ENCODE peak calls at places on chromosome 20, in six cellular contexts. A is A549, R is HepG2, Z is GM12878, H is NB4, F is K562. D is an unnamed sample.

GRCh38 chr20:13526551-13526950 is 112.2 kb downstream of the TASP1 start:
- DNase-seq in A (no peak), R (no peak), Z (no peak), H (no peak), F (no peak), D (no peak)

GRCh38 chr20:25484911-25485511 is 77.5 kb downstream of the GINS1 start:
- DNase-seq in F (no peak), Z (no peak), A (no peak), R (no peak), H (no peak), D (peak)

GRCh38 chr20:51731771-51732453 is 36.3 kb downstream of the ATP9A start:
- DNase-seq in H (no peak), R (no peak), Z (no peak), A (no peak), F (no peak), D (no peak)

GRCh38 chr20:37393863-37394542 is 48.1 kb downstream of the SRC start:
- DNase-seq in H (no peak), A (no peak), F (no peak), R (no peak), Z (no peak), D (no peak)

GRCh38 chr20:15155848-15156401 is 818.5 kb upstream of the FLRT3 start:
- DNase-seq in H (no peak), F (no peak), Z (no peak), A (no peak), R (no peak), D (no peak)

GRCh38 chr20:53408728-53409157 is 184.9 kb downstream of the ZNF217 start:
- DNase-seq in Z (no peak), R (no peak), A (no peak), F (no peak), H (peak), D (no peak)

GRCh38 chr20:7606941-7607340 is 333.3 kb downstream of the HAO1 start:
- DNase-seq in R (no peak), Z (no peak), F (no peak), A (no peak), H (no peak), D (no peak)

GRCh38 chr20:905396-905961 is 10.7 kb downstream of the ANGPT4 start:
- DNase-seq in Z (no peak), A (no peak), H (peak), F (no peak), R (no peak), D (no peak)

GRCh38 chr20:55515831-55516230 is 489.5 kb downstream of the CBLN4 start:
- DNase-seq in R (no peak), A (no peak), Z (no peak), F (no peak), H (no peak), D (no peak)

GRCh38 chr20:34824026-34824860 is 1.2 kb downstream of the NCOA6 start:
- DNase-seq in R (peak), H (peak), Z (peak), A (peak), F (peak), D (peak)

GRCh38 chr20:6665621-6666345 is 101.7 kb upstream of the BMP2 start:
- DNase-seq in A (no peak), R (peak), F (no peak), H (no peak), Z (no peak), D (no peak)

GRCh38 chr20:59575653-59576052 is 28.7 kb upstream of the PHACTR3 start:
- DNase-seq in A (no peak), H (no peak), Z (no peak), F (no peak), R (no peak), D (no peak)

GRCh38 chr20:53040678-53041674 is 68.8 kb downstream of the TSHZ2 start:
- DNase-seq in R (no peak), Z (no peak), A (no peak), F (peak), H (no peak), D (no peak)

DNA sequence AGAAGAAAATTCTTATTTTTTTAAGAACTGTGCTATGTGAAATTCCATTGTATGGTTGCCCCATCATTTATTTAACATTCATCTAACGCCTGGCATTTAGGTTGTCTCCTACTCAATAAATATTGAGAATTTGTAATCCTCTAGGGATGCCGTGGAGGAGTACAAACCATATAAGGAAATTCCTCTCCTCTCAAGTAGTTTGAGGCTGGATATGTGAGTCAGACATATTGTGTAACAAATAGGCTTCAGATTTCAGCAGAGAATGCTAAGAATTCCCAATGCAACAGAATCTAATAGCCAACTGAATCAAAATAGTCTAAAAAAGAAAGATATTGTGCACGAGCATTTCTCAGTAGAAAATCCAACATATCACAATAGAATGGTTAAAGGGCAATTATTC is 174.7 kb downstream of the OTOR start:
- DNase-seq in H (peak), A (peak), F (no peak), R (no peak), Z (no peak), D (no peak)
- TF ChIP-seq MYC in H (no peak), A (no peak), F (no peak), R (no peak), Z (no peak), D (no peak)

GRCh38 chr20:38591484-38592410 is 9.9 kb upstream of the ARHGAP40 start:
- DNase-seq in R (no peak), F (no peak), A (no peak), H (no peak), Z (no peak), D (no peak)
- TF ChIP-seq MYC in R (no peak), F (no peak), A (no peak), H (no peak), Z (no peak), D (no peak)

GRCh38 chr20:10877345-10877744 is 203.5 kb upstream of the JAG1 start:
- DNase-seq in F (no peak), R (no peak), A (no peak), Z (no peak), H (no peak), D (no peak)
- TF ChIP-seq MYC in F (no peak), R (no peak), A (no peak), Z (no peak), H (no peak), D (no peak)

DNA sequence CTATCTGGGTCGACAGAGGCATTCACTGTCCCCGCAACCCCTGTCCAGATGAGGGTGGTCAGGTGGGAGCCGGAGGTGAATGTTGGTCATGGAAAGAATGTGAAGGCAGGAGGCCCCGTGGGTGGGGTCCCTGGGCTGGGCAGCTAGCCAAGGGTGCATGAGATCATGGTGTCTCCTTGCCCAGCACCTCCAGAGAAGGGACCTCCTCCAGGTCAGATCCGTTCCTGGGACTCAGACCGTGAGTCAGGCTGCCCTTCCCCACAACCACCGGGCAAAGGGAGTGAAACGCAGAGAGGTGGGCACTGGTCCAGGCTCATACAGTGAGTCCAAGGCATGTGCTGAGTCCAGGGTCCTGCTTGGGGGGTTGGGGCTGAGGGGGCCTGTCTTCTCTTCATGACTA is 3.5 kb downstream of the FOXS1 start:
- DNase-seq in A (peak), F (peak), Z (no peak), H (no peak), R (peak), D (peak)
- TF ChIP-seq MYC in A (no peak), F (no peak), Z (no peak), H (no peak), R (no peak), D (no peak)

D was measured in endothelial cell of umbilical vein.